ENCODE peak calls at places on chromosomes 1 and 21, in four cellular contexts. One of them, this sample, is unnamed.

GRCh38 chr1:2593251-2593878 is 6.8 kb downstream of the PRXL2B start:
- DNase-seq in esophagus squamous epithelium: no peak
- DNase-seq in MCF 10A: no peak
- DNase-seq in glutamatergic neuron: no peak
- DNase-seq in this sample: no peak

GRCh38 chr1:10109372-10109771 is 76.6 kb downstream of the UBE4B start:
- DNase-seq in esophagus squamous epithelium: no peak
- DNase-seq in MCF 10A: no peak
- DNase-seq in glutamatergic neuron: no peak
- DNase-seq in this sample: no peak

GRCh38 chr1:26531651-26532131 is 2.1 kb downstream of the RPS6KA1 start:
- DNase-seq in MCF 10A: peak
- DNase-seq in glutamatergic neuron: no peak
- DNase-seq in esophagus squamous epithelium: no peak
- DNase-seq in this sample: no peak

GRCh38 chr1:116191294-116191693 is 80.1 kb downstream of the MAB21L3 start:
- DNase-seq in esophagus squamous epithelium: no peak
- DNase-seq in glutamatergic neuron: no peak
- DNase-seq in MCF 10A: no peak
- DNase-seq in this sample: no peak

GRCh38 chr1:157993179-157994080 is at the start of gene KIRREL1:
- DNase-seq in esophagus squamous epithelium: no peak
- DNase-seq in MCF 10A: peak
- DNase-seq in glutamatergic neuron: no peak
- DNase-seq in this sample: no peak

GRCh38 chr1:79874289-79874688 is 867.8 kb upstream of the ADGRL4 start:
- DNase-seq in glutamatergic neuron: no peak
- DNase-seq in MCF 10A: no peak
- DNase-seq in esophagus squamous epithelium: no peak
- DNase-seq in this sample: no peak

GRCh38 chr1:25658791-25659431 is 42.3 kb downstream of the MAN1C1 start:
- DNase-seq in MCF 10A: no peak
- DNase-seq in glutamatergic neuron: no peak
- DNase-seq in esophagus squamous epithelium: no peak
- DNase-seq in this sample: no peak

GRCh38 chr1:62900566-62900965 is 116.6 kb downstream of the ATG4C start:
- DNase-seq in glutamatergic neuron: no peak
- DNase-seq in MCF 10A: no peak
- DNase-seq in esophagus squamous epithelium: no peak
- DNase-seq in this sample: no peak

GRCh38 chr1:46774297-46774696 is 24.5 kb upstream of the CYP4B1 start:
- DNase-seq in esophagus squamous epithelium: no peak
- DNase-seq in glutamatergic neuron: no peak
- DNase-seq in MCF 10A: no peak
- DNase-seq in this sample: no peak

GRCh38 chr1:19315378-19316206 is 3.5 kb downstream of the SLC66A1 start:
- DNase-seq in glutamatergic neuron: peak
- DNase-seq in MCF 10A: no peak
- DNase-seq in esophagus squamous epithelium: no peak
- DNase-seq in this sample: no peak

GRCh38 chr1:8027748-8028631 is 1.9 kb upstream of the ERRFI1 start:
- DNase-seq in MCF 10A: peak
- DNase-seq in glutamatergic neuron: no peak
- DNase-seq in esophagus squamous epithelium: no peak
- DNase-seq in this sample: peak

GRCh38 chr1:76203132-76203531 is 128.6 kb downstream of the ST6GALNAC3 start:
- DNase-seq in esophagus squamous epithelium: no peak
- DNase-seq in glutamatergic neuron: no peak
- DNase-seq in MCF 10A: no peak
- DNase-seq in this sample: no peak

GRCh38 chr1:194184974-194185373 is 998.6 kb upstream of the B3GALT2 start:
- DNase-seq in MCF 10A: no peak
- DNase-seq in esophagus squamous epithelium: no peak
- DNase-seq in glutamatergic neuron: no peak
- DNase-seq in this sample: no peak

GRCh38 chr1:226737819-226738420 is 1.2 kb downstream of the ITPKB start:
- DNase-seq in glutamatergic neuron: peak
- DNase-seq in MCF 10A: peak
- DNase-seq in esophagus squamous epithelium: no peak
- DNase-seq in this sample: no peak

GRCh38 chr1:47914218-47914937 is 82.8 kb downstream of the TRABD2B start:
- DNase-seq in glutamatergic neuron: no peak
- DNase-seq in esophagus squamous epithelium: no peak
- DNase-seq in MCF 10A: peak
- DNase-seq in this sample: no peak

GRCh38 chr1:15206418-15207030 is 40.5 kb upstream of the FHAD1 start:
- DNase-seq in MCF 10A: no peak
- DNase-seq in esophagus squamous epithelium: no peak
- DNase-seq in glutamatergic neuron: no peak
- DNase-seq in this sample: no peak

GRCh38 chr21:25283720-25284119 is 323.6 kb downstream of the MRPL39 start:
- DNase-seq in MCF 10A: peak
- DNase-seq in glutamatergic neuron: no peak
- DNase-seq in esophagus squamous epithelium: no peak
- DNase-seq in this sample: peak
- TF ChIP-seq CTCF in MCF 10A: peak
- TF ChIP-seq CTCF in glutamatergic neuron: no peak
- TF ChIP-seq CTCF in esophagus squamous epithelium: no peak
- TF ChIP-seq CTCF in this sample: peak

GRCh38 chr1:110148961-110149360 is 1.3 kb upstream of the SLC6A17 start:
- DNase-seq in esophagus squamous epithelium: no peak
- DNase-seq in MCF 10A: no peak
- DNase-seq in glutamatergic neuron: no peak
- DNase-seq in this sample: no peak
- TF ChIP-seq CTCF in esophagus squamous epithelium: peak
- TF ChIP-seq CTCF in MCF 10A: peak
- TF ChIP-seq CTCF in glutamatergic neuron: peak
- TF ChIP-seq CTCF in this sample: peak

GRCh38 chr1:63920154-63921117 is 146.6 kb downstream of the ROR1 start:
- DNase-seq in esophagus squamous epithelium: no peak
- DNase-seq in glutamatergic neuron: no peak
- DNase-seq in MCF 10A: peak
- DNase-seq in this sample: peak
- TF ChIP-seq CTCF in esophagus squamous epithelium: no peak
- TF ChIP-seq CTCF in glutamatergic neuron: no peak
- TF ChIP-seq CTCF in MCF 10A: peak
- TF ChIP-seq CTCF in this sample: peak

GRCh38 chr1:22418352-22418751 is 33.3 kb upstream of the ZBTB40 start:
- DNase-seq in MCF 10A: no peak
- DNase-seq in esophagus squamous epithelium: no peak
- DNase-seq in glutamatergic neuron: no peak
- DNase-seq in this sample: no peak

GRCh38 chr1:22418852-22419480 is 32.7 kb upstream of the ZBTB40 start:
- DNase-seq in MCF 10A: no peak
- DNase-seq in glutamatergic neuron: no peak
- DNase-seq in esophagus squamous epithelium: no peak
- DNase-seq in this sample: no peak

GRCh38 chr1:22416555-22417454 is 34.8 kb upstream of the ZBTB40 start:
- DNase-seq in glutamatergic neuron: peak
- DNase-seq in esophagus squamous epithelium: no peak
- DNase-seq in MCF 10A: peak
- DNase-seq in this sample: no peak

GRCh38 chr1:22415489-22415888 is 36.2 kb upstream of the ZBTB40 start:
- DNase-seq in MCF 10A: no peak
- DNase-seq in esophagus squamous epithelium: no peak
- DNase-seq in glutamatergic neuron: no peak
- DNase-seq in this sample: no peak

DNA sequence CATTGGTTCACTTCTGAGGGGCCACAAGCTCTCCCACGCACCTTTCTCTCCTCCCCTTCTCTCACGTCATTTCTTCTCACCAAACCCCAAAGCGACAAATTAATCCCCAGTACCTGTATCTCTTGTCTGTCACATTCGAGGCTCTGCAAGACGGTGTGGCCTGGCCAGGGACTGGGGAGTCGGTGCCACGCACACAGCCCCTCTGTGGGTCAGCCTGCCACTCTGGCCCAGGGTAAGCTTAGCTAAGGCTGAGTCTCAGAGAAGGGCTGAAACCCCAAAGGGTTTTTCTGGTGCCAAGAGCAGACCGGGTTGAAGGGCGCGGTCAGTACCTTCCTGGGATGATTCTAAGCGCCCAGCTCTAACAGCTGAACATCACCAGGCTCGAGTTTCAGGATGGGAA is 34.2 kb upstream of the ZBTB40 start:
- DNase-seq in MCF 10A: no peak
- DNase-seq in esophagus squamous epithelium: no peak
- DNase-seq in glutamatergic neuron: no peak
- DNase-seq in this sample: no peak
- TF ChIP-seq CTCF in MCF 10A: no peak
- TF ChIP-seq CTCF in esophagus squamous epithelium: no peak
- TF ChIP-seq CTCF in glutamatergic neuron: no peak
- TF ChIP-seq CTCF in this sample: no peak

DNA sequence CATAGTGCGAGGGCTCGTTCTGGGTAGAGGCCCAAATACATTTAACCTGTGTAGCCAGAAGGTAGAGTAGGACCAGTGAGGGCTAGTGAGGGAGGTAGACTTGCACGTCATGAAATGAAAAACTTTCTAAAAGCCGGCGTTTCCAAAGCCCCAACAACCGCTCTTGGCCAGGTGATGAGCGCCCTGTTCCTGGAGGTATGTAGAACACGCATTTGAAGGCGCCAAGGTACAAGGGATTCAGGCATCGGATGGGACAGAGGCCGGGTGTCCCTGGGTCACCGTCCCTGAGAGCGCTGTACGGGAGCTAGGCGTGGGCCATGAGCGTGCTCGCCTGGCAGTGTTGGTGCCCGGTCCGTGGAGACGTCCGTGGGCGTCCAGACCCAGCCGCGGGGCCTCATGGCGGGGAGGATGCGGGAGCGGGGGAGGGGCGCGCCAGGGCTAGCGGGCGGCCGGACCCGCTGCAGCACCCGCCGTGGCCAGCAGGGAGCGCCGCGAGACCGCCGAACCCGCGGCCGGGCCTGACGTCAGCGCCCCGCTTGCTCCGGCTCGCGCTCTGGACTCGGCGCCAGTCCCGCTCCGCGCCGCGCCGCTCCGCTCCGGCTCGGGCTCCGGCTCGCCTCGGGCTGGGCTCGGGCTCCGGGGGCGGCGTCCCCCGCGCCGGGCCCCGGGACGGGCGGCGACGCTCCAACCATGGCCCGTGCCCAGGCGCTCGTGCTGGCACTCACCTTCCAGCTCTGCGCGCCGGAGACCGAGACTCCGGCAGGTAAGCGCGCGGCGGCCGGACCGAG is at the start of gene PTPRU:
- DNase-seq in glutamatergic neuron: peak
- DNase-seq in MCF 10A: peak
- DNase-seq in esophagus squamous epithelium: no peak
- DNase-seq in this sample: no peak
- TF ChIP-seq CTCF in glutamatergic neuron: peak
- TF ChIP-seq CTCF in MCF 10A: peak
- TF ChIP-seq CTCF in esophagus squamous epithelium: peak
- TF ChIP-seq CTCF in this sample: peak

GRCh38 chr1:155608888-155609225 is 1.2 kb upstream of the MSTO1 start:
- DNase-seq in MCF 10A: no peak
- DNase-seq in esophagus squamous epithelium: no peak
- DNase-seq in glutamatergic neuron: no peak
- DNase-seq in this sample: no peak

GRCh38 chr1:155609515-155610256 is at the start of gene MSTO1:
- DNase-seq in esophagus squamous epithelium: peak
- DNase-seq in MCF 10A: peak
- DNase-seq in glutamatergic neuron: peak
- DNase-seq in this sample: peak

GRCh38 chr1:155607708-155608107 is 2.3 kb upstream of the MSTO1 start:
- DNase-seq in MCF 10A: no peak
- DNase-seq in esophagus squamous epithelium: no peak
- DNase-seq in glutamatergic neuron: no peak
- DNase-seq in this sample: no peak
- TF ChIP-seq CTCF in MCF 10A: no peak
- TF ChIP-seq CTCF in esophagus squamous epithelium: no peak
- TF ChIP-seq CTCF in glutamatergic neuron: no peak
- TF ChIP-seq CTCF in this sample: no peak

GRCh38 chr1:248860007-248860406 is 1.1 kb upstream of the ZNF692 start:
- DNase-seq in glutamatergic neuron: no peak
- DNase-seq in MCF 10A: no peak
- DNase-seq in esophagus squamous epithelium: no peak
- DNase-seq in this sample: no peak

GRCh38 chr1:248862695-248863010 is 3.8 kb upstream of the ZNF692 start:
- DNase-seq in MCF 10A: no peak
- DNase-seq in glutamatergic neuron: no peak
- DNase-seq in esophagus squamous epithelium: no peak
- DNase-seq in this sample: no peak

GRCh38 chr1:248858891-248859889 is at the start of gene ZNF692:
- DNase-seq in esophagus squamous epithelium: peak
- DNase-seq in glutamatergic neuron: peak
- DNase-seq in MCF 10A: peak
- DNase-seq in this sample: peak

GRCh38 chr1:248863011-248863881 is 4.4 kb upstream of the ZNF692 start:
- DNase-seq in esophagus squamous epithelium: peak
- DNase-seq in MCF 10A: peak
- DNase-seq in glutamatergic neuron: peak
- DNase-seq in this sample: no peak

DNA sequence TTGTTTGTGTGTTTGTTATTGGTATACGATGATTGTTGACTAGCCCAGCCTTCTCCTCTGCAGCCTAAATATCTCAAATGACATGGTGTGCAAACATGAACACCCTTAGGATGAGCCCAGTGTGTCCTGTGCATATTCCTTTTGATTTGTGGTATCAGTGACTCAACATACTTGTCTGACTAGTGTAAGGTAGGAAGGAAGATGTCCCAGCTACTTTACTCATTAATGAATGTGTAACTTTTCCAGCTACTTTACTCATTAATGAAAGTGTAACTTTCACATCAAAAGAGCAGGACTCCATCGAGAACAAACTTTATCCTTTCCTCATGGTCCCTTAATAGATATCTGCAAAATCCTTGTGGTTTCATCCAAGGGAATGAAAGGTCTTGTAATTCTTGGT is 2.7 kb upstream of the ZNF692 start:
- DNase-seq in esophagus squamous epithelium: no peak
- DNase-seq in glutamatergic neuron: no peak
- DNase-seq in MCF 10A: no peak
- DNase-seq in this sample: no peak
- TF ChIP-seq CTCF in esophagus squamous epithelium: no peak
- TF ChIP-seq CTCF in glutamatergic neuron: no peak
- TF ChIP-seq CTCF in MCF 10A: no peak
- TF ChIP-seq CTCF in this sample: no peak

This sample was measured in AG09309.